ENCODE peak calls at places on chromosomes 11 and 22, in five cellular contexts. W is Caki2, G is anterior cingulate cortex, E is colonic mucosa, Y is AG08395. J is an unnamed sample.

GRCh38 chr11:56841210-56841810 is 92.8 kb upstream of the OR9G4 start:
- DNase-seq in W (peak; percentile 43), G (no peak), E (peak; percentile 69), Y (peak; percentile 65), J (no peak)

GRCh38 chr11:15923169-15923568 is 433.2 kb downstream of the SOX6 start:
- DNase-seq in W (peak; percentile 33), G (no peak), E (no peak), Y (no peak), J (no peak)

GRCh38 chr11:35207471-35208403 is 68.8 kb downstream of the CD44 start:
- DNase-seq in W (no peak), G (no peak), E (no peak), Y (no peak), J (no peak)

GRCh38 chr11:112160452-112160851 is 3.4 kb downstream of the IL18 start:
- DNase-seq in W (peak; percentile 28), G (no peak), E (no peak), Y (no peak), J (no peak)

GRCh38 chr11:72525466-72525865 is 91.1 kb upstream of the CLPB start:
- DNase-seq in W (no peak), G (no peak), E (no peak), Y (no peak), J (no peak)

GRCh38 chr22:38066381-38067027 is 9.3 kb downstream of the PICK1 start:
- DNase-seq in W (no peak), G (no peak), E (no peak), Y (no peak), J (no peak)

GRCh38 chr22:46173152-46173551 is 22.8 kb downstream of the PPARA start:
- DNase-seq in W (no peak), G (no peak), E (no peak), Y (no peak), J (no peak)

GRCh38 chr11:43515090-43515489 is 156.4 kb downstream of the TTC17 start:
- DNase-seq in W (no peak), G (no peak), E (no peak), Y (no peak), J (no peak)

GRCh38 chr11:16120008-16120407 is 236.3 kb downstream of the SOX6 start:
- DNase-seq in W (no peak), G (no peak), E (no peak), Y (no peak), J (no peak)

GRCh38 chr11:105910095-105910715 is 111.8 kb downstream of the MSANTD4 start:
- DNase-seq in W (no peak), G (no peak), E (no peak), Y (no peak), J (no peak)

GRCh38 chr11:68750197-68750987 is 928 bp downstream of the TESMIN start:
- DNase-seq in W (no peak), G (no peak), E (no peak), Y (no peak), J (no peak)

GRCh38 chr11:940496-941135 is 14.9 kb downstream of the AP2A2 start:
- DNase-seq in W (no peak), G (no peak), E (no peak), Y (no peak), J (no peak)

GRCh38 chr11:62444271-62444833 is 25.5 kb downstream of the SCGB1A1 start:
- DNase-seq in W (no peak), G (peak; percentile 58), E (peak; percentile 66), Y (peak; percentile 97), J (peak; percentile 78)

GRCh38 chr22:29208502-29208862 is 2.8 kb downstream of the EMID1 start:
- DNase-seq in W (no peak), G (no peak), E (no peak), Y (no peak), J (no peak)

GRCh38 chr11:111456859-111457730 is 55.1 kb downstream of the BTG4 start:
- DNase-seq in W (no peak), G (no peak), E (no peak), Y (no peak), J (no peak)

GRCh38 chr11:6618117-6619020 is 853 bp downstream of the TPP1 start:
- DNase-seq in W (peak; percentile 45), G (no peak), E (peak; percentile 60), Y (peak; percentile 76), J (no peak)

GRCh38 chr11:22797081-22797480 is 32.5 kb downstream of the SVIP start:
- DNase-seq in W (no peak), G (no peak), E (no peak), Y (no peak), J (no peak)

GRCh38 chr11:9922806-9923205 is 258.9 kb downstream of the SWAP70 start:
- DNase-seq in W (no peak), G (no peak), E (no peak), Y (no peak), J (no peak)

GRCh38 chr11:4164884-4165590 is 70.4 kb downstream of the RRM1 start:
- DNase-seq in W (no peak), G (no peak), E (no peak), Y (no peak), J (no peak)

GRCh38 chr11:115409116-115409663 is 95.0 kb downstream of the CADM1 start:
- DNase-seq in W (no peak), G (no peak), E (no peak), Y (no peak), J (no peak)

GRCh38 chr11:61554172-61554988 is 26.5 kb downstream of the SYT7 start:
- DNase-seq in W (no peak), G (no peak), E (no peak), Y (no peak), J (no peak)

GRCh38 chr22:43159484-43160178 is 8.3 kb downstream of the TSPO start:
- DNase-seq in W (no peak), G (no peak), E (peak; percentile 96), Y (no peak), J (no peak)

GRCh38 chr11:66854729-66855211 is 2.1 kb upstream of the LRFN4 start:
- DNase-seq in W (no peak), G (no peak), E (no peak), Y (no peak), J (no peak)

GRCh38 chr11:120539681-120540369 is 28.3 kb downstream of the GRIK4 start:
- DNase-seq in W (no peak), G (no peak), E (no peak), Y (peak; percentile 53), J (no peak)

GRCh38 chr22:35335936-35336781 is 36.5 kb downstream of the TOM1 start:
- DNase-seq in W (no peak), G (no peak), E (no peak), Y (no peak), J (no peak)

GRCh38 chr11:14340721-14341120 is 18.3 kb downstream of the RRAS2 start:
- DNase-seq in W (no peak), G (no peak), E (no peak), Y (no peak), J (no peak)

GRCh38 chr11:24344222-24344621 is 152.6 kb upstream of the LUZP2 start:
- DNase-seq in W (no peak), G (no peak), E (no peak), Y (no peak), J (no peak)

GRCh38 chr22:49423125-49423650 is 404.5 kb downstream of the BRD1 start:
- DNase-seq in W (no peak), G (no peak), E (no peak), Y (no peak), J (no peak)

GRCh38 chr22:50529416-50530279 is at the start of gene TYMP:
- DNase-seq in W (peak; percentile 94), G (no peak), E (peak; percentile 83), Y (peak; percentile 67), J (peak; percentile 56)

GRCh38 chr11:36311926-36312592 is 16.0 kb downstream of the PRR5L start:
- DNase-seq in W (no peak), G (no peak), E (no peak), Y (no peak), J (no peak)

GRCh38 chr22:32600184-32600583 is 125.6 kb downstream of the FBXO7 start:
- DNase-seq in W (no peak), G (no peak), E (no peak), Y (no peak), J (no peak)

GRCh38 chr11:12377106-12377823 is at the start of gene PARVA:
- DNase-seq in W (peak; percentile 77), G (peak; percentile 44), E (peak; percentile 77), Y (peak; percentile 68), J (no peak)

GRCh38 chr11:34303028-34303427 is 54.8 kb downstream of the ABTB2 start:
- DNase-seq in W (no peak), G (no peak), E (no peak), Y (no peak), J (no peak)

GRCh38 chr11:36296925-36297604 is 977 bp downstream of the PRR5L start:
- DNase-seq in W (no peak), G (no peak), E (peak; percentile 43), Y (peak; percentile 52), J (no peak)

GRCh38 chr11:68260484-68260883 is 11.3 kb downstream of the C11orf24 start:
- DNase-seq in W (no peak), G (no peak), E (no peak), Y (no peak), J (no peak)

GRCh38 chr11:838441-839279 is 3.7 kb downstream of the POLR2L start:
- DNase-seq in W (no peak), G (no peak), E (peak; percentile 67), Y (peak; percentile 42), J (no peak)

GRCh38 chr11:64842851-64843841 is 1.3 kb downstream of the CDC42BPG start:
- DNase-seq in W (peak; percentile 56), G (no peak), E (peak; percentile 88), Y (no peak), J (no peak)

GRCh38 chr11:78039919-78040671 is 17.0 kb upstream of the KCTD14 start:
- DNase-seq in W (peak; percentile 41), G (peak; percentile 22), E (peak; percentile 83), Y (peak; percentile 87), J (peak; percentile 65)

GRCh38 chr22:46379301-46379930 is 43.9 kb downstream of the TRMU start:
- DNase-seq in W (peak; percentile 95), G (no peak), E (peak; percentile 75), Y (no peak), J (no peak)